ENCODE peak calls at places on chromosomes 16 and 17, in six cellular contexts. Y is Peyer's patch, B is HCT116, K is psoas muscle, J is IMR-90, E is K562. R is an unnamed sample. For H3K27me3, the result is how much of the 10 kb centered on the place peaks cover.

GRCh38 chr17:20961551-20961950 is 81.3 kb downstream of the USP22 start:
- DNase-seq in Y (no peak), B (no peak), K (no peak), J (no peak), E (no peak), R (no peak)

GRCh38 chr16:27402964-27403600 is 1.1 kb downstream of the IL21R start:
- DNase-seq in Y (peak), B (no peak), K (no peak), J (no peak), E (no peak), R (no peak)

GRCh38 chr17:72004011-72004427 is 116.8 kb upstream of the SOX9 start:
- DNase-seq in Y (no peak), B (no peak), K (no peak), J (no peak), E (no peak), R (peak)

GRCh38 chr16:19696312-19696711 is 21.7 kb downstream of the KNOP1 start:
- DNase-seq in Y (peak), B (no peak), K (peak), J (peak), E (no peak), R (no peak)

GRCh38 chr17:67157732-67158639 is 87.0 kb downstream of the HELZ start:
- DNase-seq in Y (no peak), B (peak), K (no peak), J (peak), E (peak), R (peak)

GRCh38 chr17:80695979-80696378 is 151.3 kb downstream of the RPTOR start:
- DNase-seq in Y (no peak), B (no peak), K (no peak), J (no peak), E (no peak), R (no peak)

GRCh38 chr16:19359556-19359955 is 58.1 kb upstream of the TMC5 start:
- DNase-seq in Y (no peak), B (no peak), K (no peak), J (no peak), E (no peak), R (no peak)

GRCh38 chr16:68800257-68800875 is 43.0 kb upstream of the TANGO6 start:
- DNase-seq in Y (no peak), B (peak), K (no peak), J (peak), E (peak), R (peak)

GRCh38 chr17:28950017-28950751 is 1.1 kb downstream of the PHF12 start:
- DNase-seq in Y (peak), B (no peak), K (peak), J (peak), E (peak), R (peak)

GRCh38 chr17:31688704-31689103 is 170.3 kb downstream of the COPRS start:
- DNase-seq in Y (no peak), B (no peak), K (no peak), J (no peak), E (no peak), R (no peak)

GRCh38 chr17:66724581-66725341 is 110.2 kb upstream of the CACNG5 start:
- DNase-seq in Y (no peak), B (no peak), K (no peak), J (peak), E (no peak), R (peak)

GRCh38 chr17:14737984-14738651 is 437.2 kb downstream of the HS3ST3B1 start:
- DNase-seq in Y (peak), B (no peak), K (peak), J (peak), E (no peak), R (peak)

GRCh38 chr17:74452027-74452840 is 14.2 kb upstream of the CD300A start:
- DNase-seq in Y (no peak), B (no peak), K (no peak), J (no peak), E (no peak), R (no peak)

GRCh38 chr16:3587547-3588110 is 10.4 kb upstream of the NLRC3 start:
- DNase-seq in Y (peak), B (no peak), K (no peak), J (no peak), E (no peak), R (no peak)

GRCh38 chr17:31674717-31675349 is 184.2 kb downstream of the COPRS start:
- DNase-seq in Y (no peak), B (no peak), K (no peak), J (peak), E (no peak), R (no peak)

GRCh38 chr17:81842378-81842724 is 7.5 kb upstream of the PPP1R27 start:
- DNase-seq in Y (no peak), B (no peak), K (no peak), J (no peak), E (no peak), R (no peak)

GRCh38 chr17:32341857-32342602 is at the start of gene C17orf75:
- DNase-seq in Y (peak), B (peak), K (peak), J (peak), E (peak), R (peak)

GRCh38 chr16:4511441-4512082 is 27.0 kb downstream of the CDIP1 start:
- DNase-seq in Y (no peak), B (no peak), K (no peak), J (peak), E (peak), R (peak)

GRCh38 chr17:3037259-3037658 is 26.1 kb downstream of the OR1D5 start:
- DNase-seq in Y (no peak), B (no peak), K (no peak), J (no peak), E (no peak), R (no peak)

GRCh38 chr16:50668368-50669008 is 12.6 kb downstream of the SNX20 start:
- DNase-seq in Y (no peak), B (no peak), K (no peak), J (no peak), E (no peak), R (no peak)

GRCh38 chr16:71249399-71249798 is 18.9 kb upstream of the HYDIN start:
- DNase-seq in Y (no peak), B (no peak), K (no peak), J (no peak), E (no peak), R (no peak)

GRCh38 chr16:81657731-81658130 is 121.4 kb upstream of the PLCG2 start:
- DNase-seq in Y (no peak), B (no peak), K (no peak), J (no peak), E (no peak), R (no peak)

GRCh38 chr16:29023279-29024278 is 38.7 kb downstream of the LAT start:
- DNase-seq in Y (no peak), B (no peak), K (no peak), J (peak), E (no peak), R (no peak)

GRCh38 chr16:12436201-12436657 is 367.5 kb downstream of the CPPED1 start:
- DNase-seq in Y (no peak), B (no peak), K (no peak), J (no peak), E (no peak), R (no peak)

GRCh38 chr16:65071371-65072311 is 50.2 kb downstream of the CDH11 start:
- DNase-seq in Y (no peak), B (no peak), K (peak), J (peak), E (no peak), R (peak)

GRCh38 chr17:2996208-2996855 is 67.1 kb downstream of the OR1D5 start:
- DNase-seq in Y (no peak), B (no peak), K (no peak), J (peak), E (no peak), R (no peak)

GRCh38 chr17:80820331-80820730 is 171.3 kb upstream of the CHMP6 start:
- DNase-seq in Y (no peak), B (no peak), K (no peak), J (no peak), E (no peak), R (no peak)

GRCh38 chr16:71647391-71647790 is 21.4 kb downstream of the MARVELD3 start:
- DNase-seq in Y (no peak), B (no peak), K (no peak), J (no peak), E (no peak), R (no peak)

GRCh38 chr17:76197911-76198310 is 42.4 kb downstream of the RNF157 start:
- DNase-seq in Y (no peak), B (no peak), K (no peak), J (no peak), E (no peak), R (no peak)

GRCh38 chr17:39099686-39100293 is 51.6 kb downstream of the PLXDC1 start:
- DNase-seq in Y (no peak), B (no peak), K (peak), J (peak), E (no peak), R (peak)

GRCh38 chr17:69919789-69920188 is 155.2 kb upstream of the KCNJ16 start:
- DNase-seq in Y (no peak), B (no peak), K (no peak), J (no peak), E (no peak), R (no peak)

GRCh38 chr16:75109732-75110243 is 6.8 kb downstream of the LDHD start:
- DNase-seq in Y (no peak), B (no peak), K (peak), J (no peak), E (no peak), R (no peak)

GRCh38 chr17:14593956-14594355 is 293.1 kb downstream of the HS3ST3B1 start:
- DNase-seq in Y (no peak), B (no peak), K (no peak), J (no peak), E (no peak), R (no peak)

GRCh38 chr17:61385091-61385868 is 14.4 kb upstream of the TBX2 start:
- DNase-seq in Y (no peak), B (no peak), K (no peak), J (no peak), E (no peak), R (no peak)
- H3K27ac ChIP-seq in Y (no peak), B (no peak), K (no peak), J (no peak), E (no peak), R (peak)

GRCh38 chr17:50794361-50794760 is 27.0 kb upstream of the ANKRD40CL start:
- DNase-seq in Y (no peak), B (no peak), K (no peak), J (no peak), E (no peak), R (no peak)

GRCh38 chr17:50799582-50799981 is 32.3 kb upstream of the ANKRD40CL start:
- DNase-seq in Y (no peak), B (no peak), K (no peak), J (no peak), E (no peak), R (no peak)

GRCh38 chr17:50800196-50800700 is 32.9 kb upstream of the ANKRD40CL start:
- DNase-seq in Y (no peak), B (no peak), K (no peak), J (no peak), E (no peak), R (no peak)

GRCh38 chr17:50802609-50803571 is 32.5 kb upstream of the WFIKKN2 start:
- DNase-seq in Y (no peak), B (no peak), K (no peak), J (no peak), E (no peak), R (no peak)

DNA sequence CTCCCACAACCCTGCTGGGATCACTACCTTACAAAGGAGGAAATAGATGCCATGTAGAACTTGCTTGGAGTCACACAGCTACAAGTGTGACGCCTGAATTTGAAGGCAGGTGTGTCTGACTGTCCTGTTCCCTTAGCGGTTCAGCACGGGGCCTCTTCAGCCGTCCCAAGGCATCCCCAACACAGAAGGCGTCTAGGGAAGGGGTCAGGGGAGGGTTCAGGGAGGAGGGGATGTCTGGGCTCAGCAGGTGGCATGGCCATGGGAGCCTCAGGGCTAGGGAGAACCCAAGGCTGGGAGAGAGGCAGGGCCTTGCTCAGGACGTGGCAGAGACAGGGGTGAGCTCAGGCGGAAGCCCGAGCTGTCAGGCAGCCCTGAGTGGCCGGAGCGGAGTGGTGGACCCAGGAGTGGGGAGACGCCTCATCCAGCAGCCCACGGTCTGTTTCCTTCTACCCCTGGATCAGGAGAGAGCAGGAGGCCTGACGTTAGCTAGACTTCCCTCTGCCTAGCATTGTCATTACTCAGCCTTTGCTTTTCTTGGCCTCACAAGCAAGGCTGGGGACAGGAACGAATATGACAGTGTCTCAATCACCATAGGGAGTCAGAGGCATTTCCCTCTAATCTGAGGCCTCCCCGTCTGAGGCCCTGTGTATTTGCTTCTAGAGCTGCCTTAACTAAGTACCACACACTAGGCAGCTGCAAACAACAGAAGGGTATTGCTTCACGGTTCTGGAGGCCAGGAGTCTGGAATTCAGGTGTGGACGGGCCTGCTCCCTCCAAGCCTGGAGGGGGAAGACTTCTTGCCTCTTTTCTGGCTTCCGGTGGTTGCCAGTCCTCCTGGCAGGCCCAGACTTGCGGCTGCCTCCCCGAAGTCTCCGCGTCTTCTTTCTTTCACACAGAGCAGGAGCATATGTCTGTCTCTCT is 31.4 kb upstream of the ANKRD40CL start:
- DNase-seq in Y (no peak), B (no peak), K (no peak), J (no peak), E (no peak), R (no peak)
- TF ChIP-seq CTCF in Y (no peak), B (no peak), K (no peak), J (no peak), E (no peak), R (no peak)

GRCh38 chr16:54939537-54940278 is 9.0 kb downstream of the IRX5 start:
- DNase-seq in Y (no peak), B (no peak), K (no peak), J (no peak), E (peak), R (no peak)
- H3K27me3 ChIP-seq in Y (under half), B (under half), K (under half), J (half or more), E (under half), R (under half)

GRCh38 chr16:8686031-8686621 is 11.7 kb downstream of the ABAT start:
- DNase-seq in Y (no peak), B (no peak), K (no peak), J (no peak), E (no peak), R (no peak)

GRCh38 chr16:8682551-8683259 is 8.3 kb downstream of the ABAT start:
- DNase-seq in Y (no peak), B (no peak), K (no peak), J (no peak), E (no peak), R (no peak)

GRCh38 chr16:8683640-8684039 is 9.2 kb downstream of the ABAT start:
- DNase-seq in Y (no peak), B (no peak), K (no peak), J (no peak), E (no peak), R (no peak)

GRCh38 chr16:8686879-8687278 is 12.5 kb downstream of the ABAT start:
- DNase-seq in Y (no peak), B (no peak), K (no peak), J (no peak), E (no peak), R (no peak)

GRCh38 chr16:8685617-8686016 is 11.2 kb downstream of the ABAT start:
- DNase-seq in Y (no peak), B (no peak), K (no peak), J (no peak), E (no peak), R (no peak)
- H3K27ac ChIP-seq in Y (no peak), B (no peak), K (no peak), J (no peak), E (no peak), R (peak)

DNA sequence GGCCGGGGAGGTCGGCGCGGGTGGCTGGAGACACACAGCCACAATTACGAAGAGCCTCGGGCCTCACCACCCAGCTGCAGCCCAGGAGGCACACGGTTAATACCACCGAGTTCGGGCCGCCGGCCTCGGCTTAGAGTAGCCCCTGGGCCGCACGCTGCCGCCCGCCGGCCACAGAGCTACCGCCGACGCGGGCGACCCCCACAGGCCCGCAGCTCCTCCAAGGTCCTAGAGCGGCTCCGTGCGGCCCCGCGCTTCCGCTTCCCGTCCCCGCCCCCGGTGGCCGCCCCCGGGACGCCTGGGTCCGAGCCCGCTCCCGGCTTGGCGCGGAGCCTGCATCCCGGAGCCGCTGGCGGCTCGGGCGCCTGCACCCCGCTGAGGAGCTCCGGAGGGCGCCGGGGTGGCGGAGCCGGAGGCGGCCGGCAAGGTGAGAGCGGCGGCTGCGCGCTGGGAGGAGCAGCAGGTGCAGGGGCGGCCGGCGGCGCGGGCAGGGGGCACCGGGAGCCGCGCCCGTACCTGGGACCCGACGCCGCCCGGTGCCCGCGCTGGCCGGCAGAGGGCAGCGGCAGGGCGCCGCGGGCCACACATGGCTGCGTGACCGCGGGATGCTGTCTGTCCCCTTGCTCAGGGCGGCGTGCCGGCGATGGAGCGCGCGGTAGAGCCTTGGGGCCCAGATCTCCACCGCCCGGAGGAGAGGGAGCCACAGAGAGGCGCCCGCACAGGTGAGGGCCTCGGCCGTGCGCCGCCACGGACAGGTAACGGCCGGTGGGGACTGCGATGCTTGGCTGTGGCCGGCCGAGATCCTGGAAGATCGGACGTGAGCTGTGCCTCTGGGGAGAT is at the start of gene ZNF48:
- DNase-seq in Y (peak), B (peak), K (peak), J (peak), E (peak), R (peak)
- TF ChIP-seq CTCF in Y (peak), B (no peak), K (peak), J (peak), E (peak), R (no peak)

GRCh38 chr17:48513653-48514482 is 16.9 kb downstream of the HOXB1 start:
- DNase-seq in Y (no peak), B (no peak), K (no peak), J (no peak), E (peak), R (no peak)

GRCh38 chr17:48517478-48517877 is 13.3 kb downstream of the HOXB1 start:
- DNase-seq in Y (no peak), B (no peak), K (no peak), J (no peak), E (no peak), R (no peak)

GRCh38 chr17:48514483-48514876 is 16.3 kb downstream of the HOXB1 start:
- DNase-seq in Y (no peak), B (no peak), K (no peak), J (no peak), E (no peak), R (no peak)

GRCh38 chr17:48513097-48513496 is 17.7 kb downstream of the HOXB1 start:
- DNase-seq in Y (no peak), B (no peak), K (no peak), J (no peak), E (no peak), R (peak)

GRCh38 chr17:48515925-48516900 is 14.6 kb downstream of the HOXB1 start:
- DNase-seq in Y (no peak), B (no peak), K (no peak), J (no peak), E (no peak), R (no peak)
- H3K27me3 ChIP-seq in Y (under half), B (under half), K (under half), J (under half), E (under half), R (under half)

R was measured in cardiac muscle cell.